ENCODE peak calls at places on chromosomes 3 and 15, in nine cellular contexts. G is H9, R is GM12865, E is left lung, J is neural progenitor cell, W is esophagus squamous epithelium, U is mammary epithelial cell, N is endothelial cell, Q is esophagus muscularis mucosa. M is an unnamed sample.

GRCh38 chr15:36644156-36644896 is 64.9 kb downstream of the CDIN1 start:
- DNase-seq in U (no peak), R (no peak), Q (no peak), G (no peak), E (no peak), W (no peak), J (peak), N (no peak), M (peak)

GRCh38 chr3:39273119-39273518 is 6.7 kb downstream of the CX3CR1 start:
- DNase-seq in E (no peak), U (no peak), Q (no peak), N (no peak), W (no peak), G (no peak), J (no peak), R (no peak), M (no peak)

GRCh38 chr3:127929818-127930217 is 14.8 kb downstream of the KBTBD12 start:
- DNase-seq in J (no peak), G (no peak), U (peak), Q (no peak), E (no peak), N (no peak), R (no peak), W (no peak), M (no peak)

GRCh38 chr3:194129581-194130133 is 6.3 kb upstream of the HES1 start:
- DNase-seq in U (no peak), Q (no peak), J (peak), N (no peak), E (no peak), G (peak), R (no peak), W (no peak), M (peak)

GRCh38 chr3:119703900-119704531 is 1.2 kb downstream of the CFAP91 start:
- DNase-seq in U (no peak), R (no peak), G (no peak), J (peak), Q (no peak), E (no peak), W (no peak), N (no peak), M (no peak)

GRCh38 chr3:46463120-46463867 is 1.4 kb downstream of the LTF start:
- DNase-seq in R (no peak), J (no peak), G (peak), Q (no peak), N (no peak), E (no peak), U (no peak), W (no peak), M (no peak)

GRCh38 chr3:186432189-186432588 is 70.2 kb upstream of the DGKG start:
- DNase-seq in E (no peak), N (no peak), Q (peak), G (no peak), J (no peak), U (peak), R (peak), W (no peak), M (no peak)

GRCh38 chr3:62175161-62175560 is 198.2 kb downstream of the FEZF2 start:
- DNase-seq in G (no peak), R (no peak), Q (no peak), J (no peak), W (no peak), U (no peak), E (no peak), N (no peak), M (no peak)

GRCh38 chr3:72836923-72837322 is 11.3 kb downstream of the SHQ1 start:
- DNase-seq in G (no peak), R (no peak), U (no peak), J (no peak), Q (no peak), N (no peak), E (no peak), W (no peak), M (no peak)

GRCh38 chr15:42146551-42147430 is 9.6 kb downstream of the PLA2G4F start:
- DNase-seq in G (peak), U (no peak), R (no peak), E (no peak), W (no peak), Q (no peak), J (no peak), N (no peak), M (no peak)

GRCh38 chr3:15505412-15506165 is 15.9 kb downstream of the COLQ start:
- DNase-seq in J (no peak), E (no peak), N (no peak), Q (no peak), W (no peak), G (no peak), R (no peak), U (no peak), M (peak)

GRCh38 chr15:100345438-100345837 is 3.7 kb upstream of the ADAMTS17 start:
- DNase-seq in N (no peak), J (no peak), W (no peak), R (no peak), E (no peak), Q (no peak), G (no peak), U (no peak), M (no peak)

GRCh38 chr3:178562869-178563232 is 26.6 kb downstream of the KCNMB2 start:
- DNase-seq in W (no peak), U (no peak), N (no peak), E (no peak), R (peak), J (no peak), Q (no peak), G (no peak), M (no peak)

GRCh38 chr3:12984023-12984823 is 89.0 kb downstream of the IQSEC1 start:
- DNase-seq in N (peak), Q (peak), J (peak), U (peak), W (no peak), E (peak), R (peak), G (peak), M (peak)

GRCh38 chr3:110495201-110495927 is 576.3 kb upstream of the NECTIN3 start:
- DNase-seq in G (peak), E (peak), N (no peak), W (no peak), Q (no peak), J (no peak), R (no peak), U (no peak), M (no peak)

GRCh38 chr3:10339376-10339955 is 18.6 kb upstream of the SEC13 start:
- DNase-seq in J (no peak), N (no peak), W (no peak), E (no peak), Q (no peak), R (no peak), G (no peak), U (no peak), M (no peak)

GRCh38 chr3:76405196-76405595 is 619.8 kb upstream of the ZNF717 start:
- DNase-seq in N (no peak), E (no peak), Q (no peak), J (no peak), R (no peak), U (no peak), G (no peak), W (no peak), M (no peak)

GRCh38 chr3:194749631-194750271 is 64.1 kb downstream of the FAM43A start:
- DNase-seq in R (no peak), E (no peak), Q (no peak), G (peak), N (no peak), W (no peak), U (no peak), J (peak), M (peak)

GRCh38 chr3:142705256-142705655 is 18.6 kb upstream of the TRPC1 start:
- DNase-seq in R (no peak), E (no peak), G (no peak), J (no peak), U (no peak), Q (no peak), W (no peak), N (no peak), M (no peak)

GRCh38 chr3:64048631-64049061 is 25.4 kb upstream of the PSMD6 start:
- DNase-seq in J (no peak), R (no peak), W (no peak), E (no peak), Q (no peak), U (no peak), N (no peak), G (no peak), M (no peak)

GRCh38 chr3:115961390-115961789 is 338.1 kb downstream of the GAP43 start:
- DNase-seq in W (no peak), Q (no peak), J (no peak), R (no peak), E (no peak), N (no peak), U (peak), G (no peak), M (no peak)

GRCh38 chr3:196159952-196160804 is 51.0 kb downstream of the ZDHHC19 start:
- DNase-seq in W (peak), U (peak), N (peak), J (no peak), Q (no peak), E (peak), G (peak), R (peak), M (peak)

GRCh38 chr3:129560269-129560787 is 17.4 kb downstream of the H1-8 start:
- DNase-seq in G (no peak), J (no peak), R (no peak), E (no peak), Q (no peak), N (no peak), W (no peak), U (no peak), M (peak)

GRCh38 chr15:51267714-51268105 is 70.7 kb downstream of the CYP19A1 start:
- DNase-seq in N (peak), J (peak), E (no peak), R (no peak), W (no peak), U (no peak), G (peak), Q (no peak), M (peak)

GRCh38 chr3:10196389-10197052 is 31.8 kb downstream of the IRAK2 start:
- DNase-seq in N (no peak), U (no peak), G (no peak), W (no peak), E (no peak), Q (no peak), R (peak), J (no peak), M (no peak)

GRCh38 chr3:171374661-171375285 is 85.4 kb downstream of the TNIK start:
- DNase-seq in N (no peak), G (no peak), J (no peak), R (no peak), Q (no peak), E (no peak), W (no peak), U (peak), M (no peak)

GRCh38 chr3:136291302-136291701 is 41.2 kb downstream of the PCCB start:
- DNase-seq in W (no peak), J (no peak), G (no peak), N (no peak), R (no peak), U (no peak), Q (no peak), E (no peak), M (no peak)

GRCh38 chr3:28917895-28918294 is 363.0 kb upstream of the RBMS3 start:
- DNase-seq in E (no peak), N (no peak), U (no peak), R (no peak), Q (no peak), G (no peak), J (no peak), W (no peak), M (no peak)

GRCh38 chr3:71117572-71118247 is 465.8 kb downstream of the FOXP1 start:
- DNase-seq in E (no peak), U (no peak), N (no peak), J (no peak), W (no peak), R (no peak), G (no peak), Q (no peak), M (no peak)

GRCh38 chr3:125172346-125172745 is 40.2 kb downstream of the SLC12A8 start:
- DNase-seq in G (no peak), E (no peak), U (no peak), J (no peak), R (no peak), W (no peak), Q (no peak), N (no peak), M (no peak)

GRCh38 chr3:37892917-37893595 is 31.4 kb downstream of the CTDSPL start:
- DNase-seq in R (no peak), W (no peak), U (no peak), E (no peak), N (peak), J (no peak), Q (no peak), G (no peak), M (peak)

GRCh38 chr3:17070560-17070959 is 185.8 kb downstream of the PLCL2 start:
- DNase-seq in U (no peak), W (no peak), Q (no peak), N (no peak), G (peak), J (peak), R (no peak), E (no peak), M (no peak)

GRCh38 chr3:191637611-191638010 is 176.6 kb downstream of the PYDC2 start:
- DNase-seq in N (no peak), Q (no peak), U (no peak), G (no peak), R (no peak), W (no peak), J (no peak), E (no peak), M (no peak)

GRCh38 chr3:125611908-125612307 is 16.6 kb upstream of the OSBPL11 start:
- DNase-seq in U (no peak), N (no peak), E (no peak), Q (no peak), W (no peak), R (no peak), J (no peak), G (peak), M (no peak)

GRCh38 chr15:39502616-39503195 is 78.2 kb upstream of the THBS1 start:
- DNase-seq in R (no peak), E (no peak), Q (no peak), U (peak), J (no peak), N (no peak), W (no peak), G (no peak), M (no peak)

GRCh38 chr3:161957467-161957866 is 460.9 kb downstream of the OTOL1 start:
- DNase-seq in N (no peak), G (no peak), Q (no peak), R (no peak), U (no peak), J (no peak), E (no peak), W (no peak), M (no peak)

GRCh38 chr3:173402656-173403055 is 5.1 kb downstream of the NLGN1 start:
- DNase-seq in E (no peak), W (no peak), J (no peak), G (no peak), R (no peak), U (no peak), Q (no peak), N (no peak), M (no peak)

GRCh38 chr3:108124337-108125150 is 33.7 kb upstream of the CD47 start:
- DNase-seq in Q (no peak), G (no peak), R (peak), U (no peak), N (no peak), W (no peak), J (no peak), E (no peak), M (no peak)

DNA sequence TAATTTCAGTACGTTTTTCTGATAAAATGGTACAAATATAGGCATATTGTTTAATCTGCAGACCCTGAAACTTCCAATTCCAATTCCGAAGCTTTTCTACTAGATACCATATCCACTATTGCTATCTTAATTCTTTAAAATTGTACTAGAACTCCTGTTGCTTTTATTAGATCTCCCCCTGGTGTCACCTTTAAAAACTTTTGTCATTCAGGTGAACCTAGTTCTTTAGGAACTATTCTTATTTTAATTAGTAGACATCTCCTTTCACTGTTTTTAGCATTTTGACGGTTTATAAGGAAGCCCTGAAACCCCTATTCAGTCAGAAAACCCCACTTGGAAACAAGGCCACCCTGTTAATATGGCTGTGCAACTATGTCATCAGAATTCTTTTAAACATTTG is 22.3 kb downstream of the C2CD4B start:
- DNase-seq in J (no peak), R (no peak), N (no peak), W (no peak), G (no peak), Q (no peak), E (no peak), U (no peak), M (no peak)
- TF ChIP-seq CTCF in J (no peak), R (no peak), N (no peak), W (no peak), G (no peak), Q (no peak), E (no peak), U (no peak), M (no peak)

GRCh38 chr3:122325769-122326168 is 721 bp downstream of the CSTA start:
- DNase-seq in G (no peak), E (no peak), J (no peak), N (no peak), U (no peak), W (no peak), R (no peak), Q (peak), M (no peak)

GRCh38 chr3:122322095-122323075 is 2.7 kb upstream of the CSTA start:
- DNase-seq in U (no peak), Q (no peak), J (no peak), R (peak), N (no peak), W (no peak), E (no peak), G (no peak), M (no peak)

GRCh38 chr3:122324871-122325323 is at the start of gene CSTA:
- DNase-seq in Q (no peak), J (no peak), E (no peak), U (peak), N (no peak), R (no peak), W (no peak), G (no peak), M (no peak)
- TF ChIP-seq CTCF in Q (no peak), J (no peak), E (no peak), U (peak), N (no peak), R (no peak), W (no peak), G (no peak), M (no peak)

GRCh38 chr3:111621535-111621934 is 26.4 kb upstream of the ZBED2 start:
- DNase-seq in Q (no peak), G (peak), J (peak), E (no peak), U (no peak), W (no peak), R (peak), N (peak), M (peak)
- TF ChIP-seq CTCF in Q (no peak), G (peak), J (peak), E (peak), U (peak), W (peak), R (peak), N (peak), M (peak)

GRCh38 chr3:79140718-79141117 is 627.1 kb downstream of the ROBO1 start:
- DNase-seq in R (no peak), N (no peak), G (no peak), U (peak), E (no peak), W (no peak), J (no peak), Q (no peak), M (no peak)

DNA sequence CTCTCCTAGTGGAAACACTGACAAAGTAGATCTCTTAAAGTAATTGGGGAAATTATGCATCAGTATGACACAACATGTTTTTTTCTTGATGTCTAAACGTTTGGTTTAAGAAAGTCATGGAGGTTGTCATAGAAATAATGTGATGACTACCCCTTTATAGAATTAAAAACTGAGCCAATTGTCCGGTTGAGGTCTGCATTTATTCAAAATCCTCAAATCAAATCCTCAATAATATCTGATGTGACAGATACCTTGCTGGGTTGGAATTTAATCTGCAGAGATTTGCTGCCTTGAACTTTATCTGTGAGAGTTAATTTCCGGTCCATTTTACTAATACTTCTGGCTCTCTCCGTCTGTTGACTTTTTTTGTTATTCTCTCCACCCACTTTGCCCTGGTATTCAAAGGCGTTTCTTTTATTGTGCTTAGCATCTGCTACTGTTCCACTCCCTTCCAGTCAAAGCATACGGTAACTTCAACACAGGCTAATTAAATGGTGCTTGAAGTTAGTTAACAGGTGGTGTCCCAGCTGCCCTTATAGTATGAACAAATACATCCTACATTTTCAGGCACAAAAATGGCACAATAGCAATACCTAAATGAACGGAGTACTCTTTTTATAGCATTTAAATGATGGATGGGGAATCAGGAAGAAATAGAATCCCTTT is 628.3 kb downstream of the ROBO1 start:
- DNase-seq in R (no peak), N (no peak), G (no peak), J (no peak), U (no peak), W (no peak), Q (no peak), E (no peak), M (no peak)
- TF ChIP-seq CTCF in R (no peak), N (no peak), G (no peak), J (no peak), U (no peak), W (no peak), Q (no peak), E (no peak), M (no peak)

GRCh38 chr3:177348974-177349373 is 151.7 kb upstream of the TBL1XR1 start:
- DNase-seq in U (no peak), E (no peak), W (no peak), N (no peak), Q (no peak), J (no peak), G (no peak), R (no peak), M (no peak)

GRCh38 chr3:177345973-177346503 is 148.8 kb upstream of the TBL1XR1 start:
- DNase-seq in J (no peak), U (no peak), W (no peak), N (no peak), E (no peak), Q (no peak), R (no peak), G (no peak), M (no peak)

GRCh38 chr3:177347611-177348010 is 150.3 kb upstream of the TBL1XR1 start:
- DNase-seq in E (no peak), G (no peak), J (no peak), U (no peak), Q (no peak), R (no peak), W (no peak), N (no peak), M (no peak)

GRCh38 chr3:177345049-177345972 is 148.0 kb upstream of the TBL1XR1 start:
- DNase-seq in J (no peak), W (peak), E (peak), G (peak), R (peak), U (peak), Q (peak), N (peak), M (peak)

DNA sequence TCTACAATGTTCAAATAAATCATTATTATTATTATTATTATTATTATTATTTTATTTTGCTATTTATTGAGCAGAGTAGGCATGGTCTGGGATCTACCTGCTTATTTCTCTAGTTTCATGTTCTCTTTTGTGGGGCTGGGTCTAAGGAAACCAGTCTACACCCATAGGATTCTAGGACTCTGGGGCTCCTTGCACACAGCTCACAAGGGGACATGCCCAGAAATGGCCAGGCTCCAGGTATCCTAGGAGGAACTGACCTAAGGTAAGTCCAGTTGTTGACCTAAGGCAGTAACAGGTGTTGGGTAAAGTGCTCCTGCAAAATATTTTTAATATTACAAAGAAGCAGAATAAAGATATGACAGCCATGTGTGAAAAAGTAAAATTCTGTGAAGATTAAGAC is 149.6 kb upstream of the TBL1XR1 start:
- DNase-seq in W (no peak), E (no peak), N (no peak), Q (no peak), J (no peak), G (no peak), U (no peak), R (no peak), M (no peak)
- TF ChIP-seq CTCF in W (no peak), E (no peak), N (no peak), Q (no peak), J (no peak), G (no peak), U (no peak), R (no peak), M (no peak)

M was measured in nephron progenitor cell.